ENCODE peak calls at places on chromosomes 13 and 19, in four cellular contexts. One of them, this sample, is unnamed.
A peak's percentile ranks its signal among the peaks of the same experiment; 100 is the strongest.

GRCh38 chr19:16678498-16678897 is 17.6 kb downstream of the TMEM38A start:
- DNase-seq in K562: no peak
- DNase-seq in HEK293T: no peak
- DNase-seq in HepG2: no peak
- DNase-seq in this sample: no peak

GRCh38 chr19:10976200-10976892 is 15.5 kb downstream of the SMARCA4 start:
- DNase-seq in K562: no peak
- DNase-seq in HEK293T: no peak
- DNase-seq in HepG2: peak; percentile 43
- DNase-seq in this sample: no peak

GRCh38 chr19:976476-976875 is 7.7 kb upstream of the WDR18 start:
- DNase-seq in K562: no peak
- DNase-seq in HEK293T: no peak
- DNase-seq in HepG2: no peak
- DNase-seq in this sample: no peak

GRCh38 chr19:56087647-56088346 is 33.3 kb downstream of the ZNF787 start:
- DNase-seq in K562: no peak
- DNase-seq in HEK293T: no peak
- DNase-seq in HepG2: no peak
- DNase-seq in this sample: no peak

GRCh38 chr13:28031929-28032328 is 43.4 kb upstream of the URAD start:
- DNase-seq in K562: no peak
- DNase-seq in HEK293T: no peak
- DNase-seq in HepG2: no peak
- DNase-seq in this sample: no peak

GRCh38 chr19:57317503-57317902 is 2.8 kb upstream of the ZNF543 start:
- DNase-seq in K562: no peak
- DNase-seq in HEK293T: no peak
- DNase-seq in HepG2: no peak
- DNase-seq in this sample: peak; percentile 48

GRCh38 chr19:43152217-43152616 is 34.1 kb downstream of the PSG5 start:
- DNase-seq in K562: no peak
- DNase-seq in HEK293T: no peak
- DNase-seq in HepG2: no peak
- DNase-seq in this sample: no peak

GRCh38 chr13:110777251-110777820 is 63.8 kb downstream of the ING1 start:
- DNase-seq in K562: no peak
- DNase-seq in HEK293T: no peak
- DNase-seq in HepG2: peak; percentile 69
- DNase-seq in this sample: no peak

GRCh38 chr13:94967183-94968039 is 255.1 kb upstream of the SOX21 start:
- DNase-seq in K562: peak; percentile 8
- DNase-seq in HEK293T: peak; percentile 51
- DNase-seq in HepG2: no peak
- DNase-seq in this sample: peak; percentile 57

GRCh38 chr13:37954191-37954590 is 84.6 kb upstream of the TRPC4 start:
- DNase-seq in K562: no peak
- DNase-seq in HEK293T: no peak
- DNase-seq in HepG2: no peak
- DNase-seq in this sample: no peak

GRCh38 chr19:1512671-1513491 is at the start of gene ADAMTSL5:
- DNase-seq in K562: peak; percentile 91
- DNase-seq in HEK293T: peak; percentile 57
- DNase-seq in HepG2: peak; percentile 40
- DNase-seq in this sample: peak; percentile 45

GRCh38 chr13:110869805-110870706 is 44.8 kb downstream of the ANKRD10 start:
- DNase-seq in K562: peak; percentile 93
- DNase-seq in HEK293T: peak; percentile 30
- DNase-seq in HepG2: peak; percentile 89
- DNase-seq in this sample: peak; percentile 49

GRCh38 chr19:2719910-2720776 is 1.0 kb downstream of the DIRAS1 start:
- DNase-seq in K562: no peak
- DNase-seq in HEK293T: no peak
- DNase-seq in HepG2: no peak
- DNase-seq in this sample: peak; percentile 56

GRCh38 chr13:81442904-81443303 is 1102.0 kb upstream of the SPRY2 start:
- DNase-seq in K562: no peak
- DNase-seq in HEK293T: no peak
- DNase-seq in HepG2: no peak
- DNase-seq in this sample: no peak

GRCh38 chr13:111064661-111065060 is 50.4 kb upstream of the ARHGEF7 start:
- DNase-seq in K562: no peak
- DNase-seq in HEK293T: no peak
- DNase-seq in HepG2: no peak
- DNase-seq in this sample: no peak

GRCh38 chr19:42286349-42287016 is 15.4 kb upstream of the PRR19 start:
- DNase-seq in K562: peak; percentile 45
- DNase-seq in HEK293T: no peak
- DNase-seq in HepG2: no peak
- DNase-seq in this sample: no peak

GRCh38 chr19:53792721-53793433 is 31.2 kb downstream of the NLRP12 start:
- DNase-seq in K562: peak; percentile 86
- DNase-seq in HEK293T: peak; percentile 84
- DNase-seq in HepG2: peak; percentile 88
- DNase-seq in this sample: peak; percentile 93

GRCh38 chr19:9431475-9431874 is 3.9 kb downstream of the ZNF266 start:
- DNase-seq in K562: peak; percentile 34
- DNase-seq in HEK293T: no peak
- DNase-seq in HepG2: no peak
- DNase-seq in this sample: peak; percentile 87

GRCh38 chr13:23500858-23501257 is 67.4 kb upstream of the SACS start:
- DNase-seq in K562: no peak
- DNase-seq in HEK293T: no peak
- DNase-seq in HepG2: no peak
- DNase-seq in this sample: no peak

GRCh38 chr13:84641491-84641890 is 759.2 kb upstream of the SLITRK1 start:
- DNase-seq in K562: no peak
- DNase-seq in HEK293T: no peak
- DNase-seq in HepG2: no peak
- DNase-seq in this sample: no peak

GRCh38 chr19:18049390-18049789 is 37.3 kb downstream of the IL12RB1 start:
- DNase-seq in K562: no peak
- DNase-seq in HEK293T: no peak
- DNase-seq in HepG2: no peak
- DNase-seq in this sample: no peak

GRCh38 chr13:40026741-40027140 is 371.3 kb downstream of the COG6 start:
- DNase-seq in K562: no peak
- DNase-seq in HEK293T: no peak
- DNase-seq in HepG2: no peak
- DNase-seq in this sample: no peak

GRCh38 chr13:52713894-52714293 is 25.7 kb downstream of the CNMD start:
- DNase-seq in K562: no peak
- DNase-seq in HEK293T: no peak
- DNase-seq in HepG2: no peak
- DNase-seq in this sample: no peak

GRCh38 chr19:19209372-19209771 is 2.4 kb upstream of the NCAN start:
- DNase-seq in K562: no peak
- DNase-seq in HEK293T: no peak
- DNase-seq in HepG2: no peak
- DNase-seq in this sample: no peak

GRCh38 chr19:29683009-29683408 is 17.7 kb downstream of the PLEKHF1 start:
- DNase-seq in K562: peak; percentile 30
- DNase-seq in HEK293T: no peak
- DNase-seq in HepG2: peak; percentile 15
- DNase-seq in this sample: no peak

GRCh38 chr19:55156202-55157063 is 1.1 kb downstream of the TNNI3 start:
- DNase-seq in K562: peak; percentile 91
- DNase-seq in HEK293T: peak; percentile 88
- DNase-seq in HepG2: peak; percentile 64
- DNase-seq in this sample: peak; percentile 97

GRCh38 chr19:42048992-42049391 is 21.0 kb downstream of the GRIK5 start:
- DNase-seq in K562: peak; percentile 16
- DNase-seq in HEK293T: no peak
- DNase-seq in HepG2: no peak
- DNase-seq in this sample: no peak

GRCh38 chr19:55118401-55118991 is 1.1 kb upstream of the PPP1R12C start:
- DNase-seq in K562: peak; percentile 87
- DNase-seq in HEK293T: peak; percentile 50
- DNase-seq in HepG2: no peak
- DNase-seq in this sample: peak; percentile 93

GRCh38 chr13:53285896-53286430 is 257.4 kb downstream of the OLFM4 start:
- DNase-seq in K562: no peak
- DNase-seq in HEK293T: no peak
- DNase-seq in HepG2: no peak
- DNase-seq in this sample: no peak

GRCh38 chr13:106492576-106493323 is 42.7 kb downstream of the EFNB2 start:
- DNase-seq in K562: no peak
- DNase-seq in HEK293T: no peak
- DNase-seq in HepG2: no peak
- DNase-seq in this sample: no peak

GRCh38 chr13:106490177-106490576 is 45.3 kb downstream of the EFNB2 start:
- DNase-seq in K562: no peak
- DNase-seq in HEK293T: no peak
- DNase-seq in HepG2: no peak
- DNase-seq in this sample: no peak

GRCh38 chr13:106491463-106491862 is 44.0 kb downstream of the EFNB2 start:
- DNase-seq in K562: no peak
- DNase-seq in HEK293T: no peak
- DNase-seq in HepG2: no peak
- DNase-seq in this sample: no peak

GRCh38 chr13:106491928-106492327 is 43.5 kb downstream of the EFNB2 start:
- DNase-seq in K562: no peak
- DNase-seq in HEK293T: no peak
- DNase-seq in HepG2: no peak
- DNase-seq in this sample: no peak

DNA sequence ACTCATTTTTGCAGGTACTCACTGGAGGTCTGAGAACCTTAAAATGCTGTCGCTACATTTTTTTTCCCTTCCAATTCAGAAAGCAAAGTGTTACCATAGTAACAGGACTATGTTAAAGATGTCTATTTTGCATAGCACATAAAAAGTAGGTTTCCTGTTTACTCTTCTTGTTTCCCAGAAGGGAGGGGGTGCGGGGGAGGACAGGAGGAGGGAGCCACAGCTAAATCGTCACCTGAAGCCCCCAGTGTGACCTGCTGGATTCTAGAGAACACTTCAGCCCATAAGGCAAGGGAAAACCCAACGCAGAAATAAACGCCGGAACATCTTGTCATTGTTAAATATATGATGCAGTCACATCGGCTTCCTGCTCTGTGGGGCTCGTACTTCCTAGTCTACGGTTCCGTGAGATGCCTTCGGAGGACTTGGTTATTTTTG is 44.6 kb downstream of the EFNB2 start:
- DNase-seq in K562: no peak
- DNase-seq in HEK293T: no peak
- DNase-seq in HepG2: no peak
- DNase-seq in this sample: no peak
- TF ChIP-seq ELF4 in K562: no peak
- TF ChIP-seq ELF4 in HEK293T: no peak
- TF ChIP-seq ELF4 in HepG2: no peak
- TF ChIP-seq ELF4 in this sample: no peak

GRCh38 chr19:4715529-4716221 is 8.0 kb downstream of the DPP9 start:
- DNase-seq in K562: no peak
- DNase-seq in HEK293T: no peak
- DNase-seq in HepG2: peak; percentile 80
- DNase-seq in this sample: no peak

GRCh38 chr19:4717966-4718701 is 5.5 kb downstream of the DPP9 start:
- DNase-seq in K562: no peak
- DNase-seq in HEK293T: no peak
- DNase-seq in HepG2: no peak
- DNase-seq in this sample: no peak

GRCh38 chr19:4719499-4719866 is 4.2 kb downstream of the DPP9 start:
- DNase-seq in K562: no peak
- DNase-seq in HEK293T: no peak
- DNase-seq in HepG2: no peak
- DNase-seq in this sample: no peak

GRCh38 chr19:4720037-4720700 is 3.5 kb downstream of the DPP9 start:
- DNase-seq in K562: no peak
- DNase-seq in HEK293T: no peak
- DNase-seq in HepG2: no peak
- DNase-seq in this sample: no peak

GRCh38 chr19:4717191-4717965 is 6.3 kb downstream of the DPP9 start:
- DNase-seq in K562: no peak
- DNase-seq in HEK293T: no peak
- DNase-seq in HepG2: peak; percentile 50
- DNase-seq in this sample: no peak
- TF ChIP-seq ELF4 in K562: no peak
- TF ChIP-seq ELF4 in HEK293T: no peak
- TF ChIP-seq ELF4 in HepG2: no peak
- TF ChIP-seq ELF4 in this sample: no peak

GRCh38 chr13:75493156-75493555 is 11.2 kb upstream of the TBC1D4 start:
- DNase-seq in K562: no peak
- DNase-seq in HEK293T: no peak
- DNase-seq in HepG2: no peak
- DNase-seq in this sample: no peak

GRCh38 chr13:75494491-75494890 is 12.5 kb upstream of the TBC1D4 start:
- DNase-seq in K562: no peak
- DNase-seq in HEK293T: no peak
- DNase-seq in HepG2: no peak
- DNase-seq in this sample: no peak

GRCh38 chr13:75492389-75492788 is 10.4 kb upstream of the TBC1D4 start:
- DNase-seq in K562: no peak
- DNase-seq in HEK293T: no peak
- DNase-seq in HepG2: no peak
- DNase-seq in this sample: no peak

GRCh38 chr13:75495938-75496337 is 14.0 kb upstream of the TBC1D4 start:
- DNase-seq in K562: no peak
- DNase-seq in HEK293T: no peak
- DNase-seq in HepG2: no peak
- DNase-seq in this sample: no peak
- TF ChIP-seq ELF4 in K562: no peak
- TF ChIP-seq ELF4 in HEK293T: no peak
- TF ChIP-seq ELF4 in HepG2: no peak
- TF ChIP-seq ELF4 in this sample: no peak

GRCh38 chr13:35693142-35693784 is 216.8 kb upstream of the MAB21L1 start:
- DNase-seq in K562: no peak
- DNase-seq in HEK293T: no peak
- DNase-seq in HepG2: no peak
- DNase-seq in this sample: no peak

GRCh38 chr13:35687336-35687735 is 210.8 kb upstream of the MAB21L1 start:
- DNase-seq in K562: no peak
- DNase-seq in HEK293T: no peak
- DNase-seq in HepG2: no peak
- DNase-seq in this sample: no peak

GRCh38 chr13:35694031-35694430 is 217.5 kb upstream of the MAB21L1 start:
- DNase-seq in K562: no peak
- DNase-seq in HEK293T: no peak
- DNase-seq in HepG2: no peak
- DNase-seq in this sample: no peak

GRCh38 chr13:35694549-35695233 is 218.2 kb upstream of the MAB21L1 start:
- DNase-seq in K562: no peak
- DNase-seq in HEK293T: no peak
- DNase-seq in HepG2: peak; percentile 1
- DNase-seq in this sample: no peak

DNA sequence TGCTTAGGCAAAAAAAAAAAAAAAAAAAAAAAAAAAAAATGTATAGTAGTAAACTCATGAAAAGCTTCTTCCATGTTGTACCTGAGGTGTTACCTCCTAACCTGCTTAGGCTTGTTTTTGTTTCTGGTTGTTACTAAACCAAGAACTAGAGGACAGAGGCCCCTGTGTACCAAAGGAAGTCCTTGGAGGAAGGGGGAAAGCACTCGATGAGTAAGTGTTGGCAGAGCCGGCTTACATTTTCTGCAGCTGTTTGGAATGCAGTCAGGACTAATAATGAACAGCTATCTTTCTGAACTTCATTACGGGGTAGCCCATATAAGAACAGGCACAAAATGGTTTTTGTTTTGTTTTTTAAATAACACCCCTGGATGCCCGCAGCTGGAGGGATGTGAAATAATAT is 214.1 kb upstream of the MAB21L1 start:
- DNase-seq in K562: no peak
- DNase-seq in HEK293T: no peak
- DNase-seq in HepG2: no peak
- DNase-seq in this sample: no peak
- TF ChIP-seq ELF4 in K562: no peak
- TF ChIP-seq ELF4 in HEK293T: no peak
- TF ChIP-seq ELF4 in HepG2: no peak
- TF ChIP-seq ELF4 in this sample: no peak

This sample was measured in WTC11.